ENCODE peak calls at places on chromosome 18, in six cellular contexts. Y is K562, D is HepG2, K is HCT116, M is SK-N-SH, T is GM12878. E is an unnamed sample.
A peak's percentile ranks its signal among the peaks of the same experiment; 100 is the strongest.

GRCh38 chr18:70132999-70133398 is 72.5 kb downstream of the RTTN start:
- DNase-seq in Y (no peak), D (peak; percentile 10), K (no peak), M (no peak), T (no peak), E (no peak)

GRCh38 chr18:45374878-45375630 is 240.2 kb upstream of the SLC14A2 start:
- DNase-seq in Y (no peak), D (no peak), K (no peak), M (no peak), T (no peak), E (no peak)

GRCh38 chr18:48026216-48026615 is 95.8 kb upstream of the SMAD2 start:
- DNase-seq in Y (no peak), D (no peak), K (no peak), M (no peak), T (no peak), E (no peak)

GRCh38 chr18:77133920-77134496 is 1.4 kb upstream of the MBP start:
- DNase-seq in Y (no peak), D (peak; percentile 20), K (no peak), M (peak; percentile 43), T (no peak), E (no peak)

GRCh38 chr18:79680100-79680879 is 687 bp downstream of the CTDP1 start:
- DNase-seq in Y (peak; percentile 47), D (peak; percentile 41), K (no peak), M (peak; percentile 68), T (no peak), E (no peak)

GRCh38 chr18:49813071-49813320 is 337 bp downstream of the ACAA2 start:
- DNase-seq in Y (peak; percentile 29), D (peak; percentile 24), K (no peak), M (no peak), T (no peak), E (no peak)

GRCh38 chr18:57803119-57803969 is at the start of gene ATP8B1:
- DNase-seq in Y (peak; percentile 22), D (no peak), K (peak; percentile 78), M (peak; percentile 75), T (no peak), E (peak; percentile 95)

GRCh38 chr18:26406854-26407517 is 141.4 kb downstream of the KCTD1 start:
- DNase-seq in Y (no peak), D (no peak), K (no peak), M (no peak), T (no peak), E (no peak)

GRCh38 chr18:27110319-27110718 is 74.8 kb downstream of the CHST9 start:
- DNase-seq in Y (no peak), D (no peak), K (no peak), M (peak; percentile 27), T (no peak), E (no peak)

GRCh38 chr18:48833701-48834394 is 116.9 kb downstream of the SMAD7 start:
- DNase-seq in Y (no peak), D (no peak), K (no peak), M (no peak), T (no peak), E (no peak)

GRCh38 chr18:12686100-12686499 is 16.4 kb downstream of the CEP76 start:
- DNase-seq in Y (no peak), D (peak; percentile 24), K (peak; percentile 22), M (peak; percentile 24), T (no peak), E (no peak)

GRCh38 chr18:49371786-49372185 is 88.7 kb downstream of the DYM start:
- DNase-seq in Y (no peak), D (no peak), K (no peak), M (no peak), T (no peak), E (no peak)

GRCh38 chr18:52287151-52287550 is 52.8 kb upstream of the DCC start:
- DNase-seq in Y (no peak), D (no peak), K (no peak), M (no peak), T (no peak), E (no peak)

GRCh38 chr18:76264073-76264472 is 231.0 kb downstream of the ZNF516 start:
- DNase-seq in Y (no peak), D (no peak), K (no peak), M (no peak), T (no peak), E (no peak)

GRCh38 chr18:5197461-5197860 is 404 bp upstream of the AKAIN1 start:
- DNase-seq in Y (no peak), D (no peak), K (no peak), M (peak; percentile 14), T (no peak), E (no peak)

GRCh38 chr18:44771957-44772917 is 91.5 kb downstream of the SETBP1 start:
- DNase-seq in Y (no peak), D (peak; percentile 85), K (no peak), M (no peak), T (no peak), E (no peak)

GRCh38 chr18:49510393-49511115 is 23.5 kb upstream of the C18orf32 start:
- DNase-seq in Y (peak; percentile 40), D (no peak), K (peak; percentile 73), M (peak; percentile 69), T (no peak), E (peak; percentile 71)

GRCh38 chr18:44855681-44856080 is 175.0 kb downstream of the SETBP1 start:
- DNase-seq in Y (no peak), D (no peak), K (no peak), M (no peak), T (no peak), E (no peak)

GRCh38 chr18:12287684-12288405 is 20.2 kb upstream of the TUBB6 start:
- DNase-seq in Y (peak; percentile 85), D (peak; percentile 23), K (peak; percentile 54), M (peak; percentile 55), T (no peak), E (no peak)

GRCh38 chr18:64851796-64852195 is 702.9 kb upstream of the LINC00305 start:
- DNase-seq in Y (no peak), D (no peak), K (no peak), M (no peak), T (no peak), E (no peak)

GRCh38 chr18:80159713-80160636 is 50.9 kb downstream of the ADNP2 start:
- DNase-seq in Y (no peak), D (no peak), K (no peak), M (no peak), T (no peak), E (peak; percentile 39)

GRCh38 chr18:49021433-49022129 is 70.8 kb upstream of the SMAD7 start:
- DNase-seq in Y (peak; percentile 52), D (peak; percentile 82), K (peak; percentile 83), M (peak; percentile 67), T (peak; percentile 15), E (peak; percentile 89)

GRCh38 chr18:59921384-59921891 is 21.6 kb downstream of the PMAIP1 start:
- DNase-seq in Y (no peak), D (no peak), K (no peak), M (no peak), T (no peak), E (no peak)

GRCh38 chr18:35407871-35408481 is 30.8 kb upstream of the ZNF396 start:
- DNase-seq in Y (peak; percentile 61), D (peak; percentile 69), K (peak; percentile 63), M (peak; percentile 62), T (no peak), E (no peak)

GRCh38 chr18:56831988-56832387 is 180.8 kb downstream of the WDR7 start:
- DNase-seq in Y (no peak), D (no peak), K (no peak), M (no peak), T (no peak), E (no peak)

GRCh38 chr18:28574175-28574574 is 397.2 kb upstream of the CDH2 start:
- DNase-seq in Y (no peak), D (no peak), K (no peak), M (no peak), T (no peak), E (no peak)

GRCh38 chr18:4455113-4455811 is at the start of gene DLGAP1:
- DNase-seq in Y (no peak), D (peak; percentile 1), K (no peak), M (peak; percentile 49), T (no peak), E (peak; percentile 51)

GRCh38 chr18:12278765-12279682 is 24.9 kb downstream of the CIDEA start:
- DNase-seq in Y (no peak), D (peak; percentile 74), K (no peak), M (no peak), T (no peak), E (peak; percentile 78)

GRCh38 chr18:80176334-80177080 is 67.4 kb downstream of the ADNP2 start:
- DNase-seq in Y (no peak), D (peak; percentile 8), K (no peak), M (no peak), T (no peak), E (no peak)

GRCh38 chr18:76838182-76838581 is 15.8 kb downstream of the ZNF236 start:
- DNase-seq in Y (no peak), D (peak; percentile 33), K (no peak), M (no peak), T (no peak), E (no peak)

GRCh38 chr18:69469444-69469919 is 68.8 kb downstream of the DOK6 start:
- DNase-seq in Y (peak; percentile 29), D (no peak), K (peak; percentile 45), M (peak; percentile 29), T (no peak), E (peak; percentile 67)

GRCh38 chr18:14933049-14933851 is 185.3 kb downstream of the ANKRD30B start:
- DNase-seq in Y (no peak), D (no peak), K (no peak), M (no peak), T (no peak), E (no peak)

GRCh38 chr18:61336766-61337165 is 3.5 kb downstream of the CDH20 start:
- DNase-seq in Y (no peak), D (no peak), K (no peak), M (no peak), T (no peak), E (no peak)
- TF ChIP-seq JUND in Y (no peak), D (no peak), K (no peak), M (no peak), T (no peak), E (no peak)

GRCh38 chr18:63843008-63843407 is 44.5 kb upstream of the SERPINB2 start:
- DNase-seq in Y (no peak), D (no peak), K (no peak), M (no peak), T (no peak), E (no peak)

GRCh38 chr18:63848159-63848558 is 39.3 kb upstream of the SERPINB2 start:
- DNase-seq in Y (peak; percentile 5), D (peak; percentile 39), K (peak; percentile 66), M (peak; percentile 22), T (no peak), E (no peak)

GRCh38 chr18:63850010-63850409 is 37.5 kb upstream of the SERPINB2 start:
- DNase-seq in Y (no peak), D (peak; percentile 41), K (peak; percentile 32), M (peak; percentile 10), T (no peak), E (no peak)

GRCh38 chr18:63844254-63844653 is 43.3 kb upstream of the SERPINB2 start:
- DNase-seq in Y (no peak), D (no peak), K (peak; percentile 31), M (no peak), T (no peak), E (no peak)
- TF ChIP-seq MAX in Y (no peak), D (no peak), K (no peak), M (no peak), T (no peak), E (no peak)

GRCh38 chr18:8987250-8987649 is 115.2 kb upstream of the NDUFV2 start:
- DNase-seq in Y (no peak), D (no peak), K (no peak), M (no peak), T (no peak), E (no peak)
- TF ChIP-seq JUND in Y (no peak), D (no peak), K (no peak), M (no peak), T (no peak), E (no peak)

GRCh38 chr18:63540131-63540530 is 2.0 kb upstream of the SERPINB12 start:
- DNase-seq in Y (no peak), D (no peak), K (no peak), M (no peak), T (no peak), E (no peak)
- TF ChIP-seq MAX in Y (no peak), D (no peak), K (no peak), M (no peak), T (no peak), E (no peak)

E was measured in H1.